ENCODE peak calls at places on chromosomes 6 and 20, in nine cellular contexts. J is CD8-positive, alpha-beta T cell; S is lower leg skin; F is GM12864; E is psoas muscle; V is AG09309; T is astrocyte; W is heart right ventricle; G is pancreas. Q is an unnamed sample.
A peak's percentile ranks its signal among the peaks of the same experiment; 100 is the strongest.

GRCh38 chr20:59007758-59008511 is 881 bp upstream of the CTSZ start:
- DNase-seq in J (no peak), S (peak; percentile 43), F (peak; percentile 90), E (peak; percentile 69), V (no peak), T (no peak), W (no peak), G (no peak), Q (no peak)

GRCh38 chr6:99241905-99242534 is 107.5 kb downstream of the FAXC start:
- DNase-seq in J (no peak), S (no peak), F (no peak), E (no peak), V (no peak), T (peak; percentile 24), W (no peak), G (no peak), Q (peak; percentile 37)

GRCh38 chr6:10269814-10270472 is 144.9 kb downstream of the TFAP2A start:
- DNase-seq in J (no peak), S (no peak), F (no peak), E (no peak), V (no peak), T (peak; percentile 20), W (no peak), G (no peak), Q (no peak)

GRCh38 chr20:63536241-63536977 is 767 bp downstream of the PTK6 start:
- DNase-seq in J (peak; percentile 18), S (no peak), F (no peak), E (no peak), V (no peak), T (no peak), W (peak; percentile 16), G (no peak), Q (peak; percentile 30)

GRCh38 chr20:32638848-32639247 is 34.9 kb downstream of the C20orf203 start:
- DNase-seq in J (no peak), S (no peak), F (no peak), E (no peak), V (no peak), T (peak; percentile 22), W (peak; percentile 48), G (no peak), Q (peak; percentile 20)

GRCh38 chr6:109690373-109690739 is 646 bp downstream of the AK9 start:
- DNase-seq in J (peak; percentile 63), S (no peak), F (no peak), E (peak; percentile 75), V (no peak), T (no peak), W (peak; percentile 55), G (peak; percentile 68), Q (no peak)

GRCh38 chr6:2947424-2947823 is 23.9 kb downstream of the SERPINB6 start:
- DNase-seq in J (no peak), S (peak; percentile 7), F (no peak), E (no peak), V (no peak), T (no peak), W (no peak), G (no peak), Q (no peak)

GRCh38 chr6:166952567-166953464 is 3.5 kb downstream of the RNASET2 start:
- DNase-seq in J (peak; percentile 33), S (no peak), F (no peak), E (no peak), V (no peak), T (no peak), W (no peak), G (no peak), Q (no peak)

GRCh38 chr6:163147988-163148387 is 266.5 kb upstream of the QKI start:
- DNase-seq in J (no peak), S (no peak), F (no peak), E (no peak), V (no peak), T (no peak), W (no peak), G (no peak), Q (peak; percentile 1)

GRCh38 chr20:25083773-25084615 is 2.1 kb upstream of the VSX1 start:
- DNase-seq in J (no peak), S (no peak), F (no peak), E (peak; percentile 60), V (no peak), T (no peak), W (no peak), G (peak; percentile 54), Q (no peak)

GRCh38 chr20:21189761-21190523 is 64.1 kb downstream of the KIZ start:
- DNase-seq in J (no peak), S (no peak), F (no peak), E (no peak), V (no peak), T (no peak), W (no peak), G (no peak), Q (no peak)

GRCh38 chr20:64063389-64064144 is 569 bp downstream of the TCEA2 start:
- DNase-seq in J (no peak), S (no peak), F (no peak), E (no peak), V (no peak), T (no peak), W (no peak), G (peak; percentile 49), Q (no peak)

GRCh38 chr20:60718743-60719142 is 533.3 kb upstream of the CDH4 start:
- DNase-seq in J (no peak), S (no peak), F (no peak), E (no peak), V (no peak), T (no peak), W (no peak), G (no peak), Q (no peak)

GRCh38 chr20:60715172-60715571 is 536.9 kb upstream of the CDH4 start:
- DNase-seq in J (no peak), S (no peak), F (no peak), E (no peak), V (no peak), T (no peak), W (no peak), G (no peak), Q (no peak)
- TF ChIP-seq CTCF in J (no peak), S (no peak), F (no peak), E (no peak), V (no peak), T (no peak), W (no peak), G (no peak), Q (no peak)

DNA sequence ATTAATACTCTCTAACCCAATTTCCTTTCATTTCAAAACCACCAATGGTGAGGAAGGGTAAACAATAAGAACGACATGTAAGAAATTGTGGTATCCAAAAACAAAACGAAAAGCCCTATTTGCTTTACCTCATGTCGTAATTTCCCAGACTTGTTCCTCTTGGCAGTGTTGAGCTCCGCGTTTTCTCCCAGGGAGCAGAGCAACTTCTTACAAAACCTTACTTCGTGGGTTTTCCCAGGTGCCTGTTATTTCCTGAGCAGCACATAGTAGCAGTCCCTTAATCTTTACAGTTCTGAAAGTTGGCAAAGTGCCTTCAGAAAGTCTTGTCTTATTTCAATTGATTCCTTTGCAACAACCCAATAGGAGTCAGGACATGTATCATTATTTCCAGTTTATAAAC is 207.9 kb upstream of the MARCKS start:
- DNase-seq in J (no peak), S (no peak), F (no peak), E (no peak), V (no peak), T (peak; percentile 56), W (no peak), G (peak; percentile 72), Q (peak; percentile 74)
- H3K4me3 ChIP-seq in J (no peak overlapping the region), S (no peak overlapping the region), F (peak overlapping the region; percentile 43), E (no peak overlapping the region), V (no peak overlapping the region), T (no peak overlapping the region), W (peak overlapping the region; percentile 10), G (peak overlapping the region; percentile 25), Q (no peak overlapping the region)

GRCh38 chr6:75128881-75129570 is 76.8 kb downstream of the COL12A1 start:
- DNase-seq in J (no peak), S (no peak), F (no peak), E (no peak), V (peak; percentile 65), T (peak; percentile 77), W (no peak), G (no peak), Q (peak; percentile 22)

GRCh38 chr6:75124983-75125382 is 80.9 kb downstream of the COL12A1 start:
- DNase-seq in J (no peak), S (no peak), F (no peak), E (no peak), V (no peak), T (no peak), W (no peak), G (no peak), Q (peak; percentile 10)

GRCh38 chr6:75118925-75119515 is 86.8 kb downstream of the COL12A1 start:
- DNase-seq in J (no peak), S (no peak), F (no peak), E (no peak), V (no peak), T (no peak), W (no peak), G (no peak), Q (no peak)

GRCh38 chr6:75126518-75126917 is 79.3 kb downstream of the COL12A1 start:
- DNase-seq in J (no peak), S (no peak), F (no peak), E (no peak), V (no peak), T (no peak), W (no peak), G (no peak), Q (no peak)

GRCh38 chr6:75124085-75124484 is 81.8 kb downstream of the COL12A1 start:
- DNase-seq in J (no peak), S (no peak), F (no peak), E (no peak), V (no peak), T (no peak), W (no peak), G (no peak), Q (no peak)
- TF ChIP-seq CTCF in J (no peak), S (no peak), F (no peak), E (no peak), V (no peak), T (no peak), W (no peak), G (no peak), Q (no peak)

GRCh38 chr6:137883400-137883888 is 16.4 kb downstream of the TNFAIP3 start:
- DNase-seq in J (peak; percentile 58), S (no peak), F (no peak), E (no peak), V (no peak), T (no peak), W (no peak), G (no peak), Q (peak; percentile 64)

GRCh38 chr6:137881522-137881886 is 14.4 kb downstream of the TNFAIP3 start:
- DNase-seq in J (peak; percentile 48), S (no peak), F (no peak), E (no peak), V (no peak), T (no peak), W (no peak), G (no peak), Q (no peak)

GRCh38 chr6:137880633-137881521 is 13.8 kb downstream of the TNFAIP3 start:
- DNase-seq in J (peak; percentile 49), S (no peak), F (no peak), E (no peak), V (no peak), T (no peak), W (peak; percentile 38), G (no peak), Q (no peak)

GRCh38 chr6:137884428-137884827 is 17.4 kb downstream of the TNFAIP3 start:
- DNase-seq in J (no peak), S (no peak), F (no peak), E (no peak), V (no peak), T (no peak), W (no peak), G (no peak), Q (no peak)

GRCh38 chr6:137882225-137882961 is 15.3 kb downstream of the TNFAIP3 start:
- DNase-seq in J (peak; percentile 41), S (no peak), F (no peak), E (no peak), V (no peak), T (no peak), W (no peak), G (no peak), Q (no peak)
- H3K4me3 ChIP-seq in J (no peak overlapping the region), S (no peak overlapping the region), F (no peak overlapping the region), E (no peak overlapping the region), V (no peak overlapping the region), T (no peak overlapping the region), W (no peak overlapping the region), G (no peak overlapping the region), Q (no peak overlapping the region)

Q was measured in fibroblast of pulmonary artery.